ENCODE peak calls at places on chromosomes 13 and 19, in four cellular contexts. G is IMR-90, J is A549, A is K562. S is an unnamed sample.

GRCh38 chr19:49896863-49897621 is at the start of gene IL4I1:
- DNase-seq in A (no peak), J (no peak), G (peak), S (no peak)

GRCh38 chr19:788821-789472 is 8.3 kb upstream of the PTBP1 start:
- DNase-seq in J (no peak), G (no peak), A (peak), S (peak)

GRCh38 chr13:33261426-33262068 is 24.0 kb downstream of the STARD13 start:
- DNase-seq in J (no peak), G (peak), A (no peak), S (peak)

GRCh38 chr19:5694167-5694951 is 4.3 kb downstream of the RPL36 start:
- DNase-seq in A (no peak), G (no peak), J (no peak), S (no peak)

GRCh38 chr19:31355330-31356289 is 6.4 kb upstream of the TSHZ3 start:
- DNase-seq in G (no peak), J (no peak), A (no peak), S (no peak)

GRCh38 chr13:48302920-48303330 is 626 bp upstream of the RB1 start:
- DNase-seq in A (no peak), G (peak), J (no peak), S (no peak)

GRCh38 chr13:78015782-78016181 is 97.2 kb upstream of the EDNRB start:
- DNase-seq in G (no peak), A (no peak), J (no peak), S (no peak)

GRCh38 chr13:52924241-52925148 is 76.1 kb upstream of the PCDH8 start:
- DNase-seq in G (no peak), A (no peak), J (no peak), S (peak)

GRCh38 chr13:99275093-99275469 is 16.9 kb upstream of the GPR18 start:
- DNase-seq in A (no peak), G (peak), J (no peak), S (no peak)

GRCh38 chr13:51534075-51534817 is 50.0 kb upstream of the WDFY2 start:
- DNase-seq in J (no peak), G (no peak), A (no peak), S (no peak)
- TF ChIP-seq USF2 in J (no peak), G (no peak), A (no peak), S (no peak)

GRCh38 chr13:74187564-74187963 is 53.4 kb upstream of the KLF12 start:
- DNase-seq in G (peak), A (no peak), J (peak), S (peak)
- TF ChIP-seq MAZ in G (no peak), A (no peak), J (no peak), S (no peak)

GRCh38 chr13:35995136-35995535 is 136.0 kb downstream of the DCLK1 start:
- DNase-seq in G (no peak), J (no peak), A (no peak), S (no peak)

GRCh38 chr13:35990196-35990595 is 141.0 kb downstream of the DCLK1 start:
- DNase-seq in J (no peak), A (no peak), G (no peak), S (no peak)

GRCh38 chr13:35996360-35996759 is 134.8 kb downstream of the DCLK1 start:
- DNase-seq in G (no peak), J (no peak), A (no peak), S (no peak)

GRCh38 chr13:35992964-35993363 is 138.2 kb downstream of the DCLK1 start:
- DNase-seq in A (no peak), J (no peak), G (no peak), S (no peak)

DNA sequence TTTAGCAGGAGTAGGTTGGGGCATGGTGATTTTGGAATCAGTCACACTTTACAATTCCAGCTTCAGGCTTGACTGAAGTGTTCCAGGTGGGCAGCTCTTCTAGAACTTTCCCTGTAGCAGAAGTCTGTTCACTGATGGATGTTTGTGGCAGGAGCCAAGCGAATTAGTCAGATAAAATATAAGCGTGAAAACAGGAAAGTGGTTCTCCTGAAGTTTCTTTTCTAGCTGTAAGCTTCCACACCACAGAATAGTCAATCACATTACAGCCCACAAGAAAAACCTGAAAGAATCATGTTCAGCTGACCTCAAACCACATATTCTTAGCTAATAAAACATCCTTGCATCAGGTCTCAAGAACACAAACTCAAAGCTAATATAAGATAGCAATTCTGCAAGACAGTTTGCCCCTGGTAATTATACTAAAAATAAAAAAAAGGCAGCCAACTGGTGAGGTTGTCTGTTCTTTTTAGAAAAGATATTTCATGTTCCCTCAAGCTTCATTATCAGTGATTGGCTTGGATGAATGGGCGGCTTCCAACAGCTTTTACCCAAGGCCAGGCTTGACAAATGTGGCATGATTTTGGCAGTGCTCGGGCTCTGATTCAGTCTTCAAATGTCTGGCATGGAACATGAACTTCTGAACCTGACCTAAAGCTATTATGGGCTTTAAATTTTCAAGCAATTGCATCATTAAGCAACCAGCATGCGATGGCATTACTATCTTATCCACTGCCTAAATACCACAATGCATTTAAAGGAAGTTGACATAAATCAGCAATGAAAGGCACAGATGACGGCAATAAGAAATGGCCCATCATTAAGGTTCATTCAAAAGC is 136.8 kb downstream of the DCLK1 start:
- DNase-seq in A (no peak), J (no peak), G (peak), S (no peak)
- TF ChIP-seq USF2 in A (no peak), J (no peak), G (no peak), S (no peak)

DNA sequence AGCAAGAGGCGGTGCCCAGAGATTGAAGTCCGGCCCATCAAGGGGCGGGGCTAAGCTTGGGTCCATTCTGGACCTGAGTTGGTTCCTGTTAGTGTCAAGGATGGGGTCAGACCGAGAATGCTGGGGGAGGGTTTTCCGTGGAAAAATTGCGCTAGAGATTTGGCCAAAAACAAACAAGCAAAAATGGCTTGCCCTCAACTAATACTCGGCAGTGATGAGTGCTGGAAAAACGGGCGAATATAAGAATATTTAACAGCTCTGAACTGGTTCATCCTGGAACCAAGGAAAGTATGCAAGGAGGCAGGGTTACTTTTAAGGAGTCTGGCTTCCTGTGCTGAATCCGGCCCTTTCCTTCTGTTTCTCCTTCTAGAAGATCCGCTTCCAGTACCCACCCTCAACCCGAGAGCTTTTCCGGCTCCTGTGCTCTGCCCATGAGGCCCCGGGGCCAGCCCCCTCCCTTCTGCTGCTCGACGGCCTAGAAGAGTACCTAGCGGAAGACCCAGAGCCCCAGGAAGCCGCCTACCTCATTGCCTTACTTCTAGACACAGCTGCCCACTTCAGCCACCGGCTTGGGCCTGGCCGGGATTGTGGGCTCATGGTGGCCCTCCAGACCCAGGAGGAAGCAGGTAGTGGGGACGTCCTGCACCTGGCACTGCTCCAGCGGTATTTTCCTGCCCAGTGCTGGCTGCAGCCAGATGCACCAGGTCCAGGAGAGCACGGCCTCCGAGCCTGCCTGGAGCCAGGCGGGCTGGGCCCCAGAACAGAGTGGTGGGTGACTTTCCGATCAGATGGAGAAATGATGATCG is 880 bp downstream of the SWSAP1 start:
- DNase-seq in G (no peak), A (no peak), J (no peak), S (peak)
- TF ChIP-seq MAZ in G (no peak), A (no peak), J (no peak), S (no peak)

GRCh38 chr13:37627428-37627827 is 28.9 kb upstream of the POSTN start:
- DNase-seq in A (no peak), G (no peak), J (no peak), S (no peak)
- TF ChIP-seq USF2 in A (no peak), G (no peak), J (no peak), S (no peak)